ENCODE peak calls at places on chromosomes 5 and 9, in six cellular contexts. N, H, I, B, F and V are unnamed samples.
A peak's percentile ranks its signal among the peaks of the same experiment; 100 is the strongest.

GRCh38 chr5:65742565-65743231 is 20.7 kb downstream of the NLN start:
- DNase-seq in N (peak; percentile 91), H (peak; percentile 92), I (no peak), B (peak; percentile 60), F (peak; percentile 83), V (peak; percentile 44)

GRCh38 chr9:22206833-22207232 is 197.7 kb upstream of the CDKN2B start:
- DNase-seq in N (no peak), H (no peak), I (no peak), B (no peak), F (no peak), V (no peak)

GRCh38 chr5:68757813-68758212 is 336.0 kb upstream of the SLC30A5 start:
- DNase-seq in N (no peak), H (no peak), I (no peak), B (no peak), F (no peak), V (no peak)

GRCh38 chr5:107669543-107670027 is 1.2 kb downstream of the EFNA5 start:
- DNase-seq in N (peak; percentile 2), H (peak; percentile 36), I (no peak), B (peak; percentile 45), F (peak; percentile 47), V (peak; percentile 71)

GRCh38 chr9:88651682-88652633 is 117.0 kb downstream of the NXNL2 start:
- DNase-seq in N (peak; percentile 99), H (peak; percentile 99), I (no peak), B (peak; percentile 83), F (peak; percentile 98), V (no peak)

GRCh38 chr5:10520716-10521115 is 43.2 kb upstream of the ANKRD33B start:
- DNase-seq in N (peak; percentile 65), H (no peak), I (no peak), B (no peak), F (no peak), V (no peak)

GRCh38 chr5:59027145-59027907 is 444.5 kb downstream of the RAB3C start:
- DNase-seq in N (no peak), H (no peak), I (no peak), B (no peak), F (no peak), V (no peak)

GRCh38 chr5:137605377-137605776 is 106.3 kb upstream of the SPOCK1 start:
- DNase-seq in N (no peak), H (peak; percentile 48), I (no peak), B (no peak), F (no peak), V (peak; percentile 62)

GRCh38 chr9:79201641-79202040 is 370.1 kb upstream of the TLE4 start:
- DNase-seq in N (no peak), H (peak; percentile 69), I (no peak), B (no peak), F (peak; percentile 52), V (peak; percentile 39)

GRCh38 chr5:55993628-55994501 is 898 bp downstream of the IL6ST start:
- DNase-seq in N (no peak), H (peak; percentile 46), I (no peak), B (no peak), F (peak; percentile 45), V (no peak)

GRCh38 chr9:37406603-37407401 is 15.7 kb upstream of the GRHPR start:
- DNase-seq in N (no peak), H (no peak), I (no peak), B (no peak), F (no peak), V (no peak)

GRCh38 chr9:93947409-93948070 is 7.6 kb downstream of the BARX1 start:
- DNase-seq in N (no peak), H (no peak), I (no peak), B (no peak), F (no peak), V (peak; percentile 62)

GRCh38 chr5:98268162-98268860 is 505.2 kb upstream of the RGMB start:
- DNase-seq in N (no peak), H (no peak), I (no peak), B (no peak), F (no peak), V (no peak)

GRCh38 chr5:104048231-104048630 is 485.6 kb upstream of the NUDT12 start:
- DNase-seq in N (no peak), H (no peak), I (no peak), B (no peak), F (no peak), V (no peak)
- H3K4me2 ChIP-seq in N (no peak overlapping the region), H (no peak overlapping the region), I (no peak overlapping the region), B (no peak overlapping the region), F (no peak overlapping the region), V (no peak overlapping the region)

GRCh38 chr5:172007795-172008465 is 1.5 kb upstream of the FBXW11 start:
- DNase-seq in N (peak; percentile 64), H (peak; percentile 70), I (no peak), B (no peak), F (peak; percentile 82), V (no peak)
- H3K27ac ChIP-seq in N (no peak overlapping the region), H (peak overlapping the region; percentile 94), I (no peak overlapping the region), B (peak overlapping the region; percentile 98), F (peak overlapping the region; percentile 65), V (peak overlapping the region; percentile 88)

GRCh38 chr9:89928106-89928505 is 323.3 kb downstream of the GADD45G start:
- DNase-seq in N (no peak), H (no peak), I (no peak), B (no peak), F (no peak), V (no peak)

GRCh38 chr9:89926691-89927220 is 321.9 kb downstream of the GADD45G start:
- DNase-seq in N (no peak), H (no peak), I (no peak), B (no peak), F (no peak), V (no peak)

GRCh38 chr9:89929721-89930480 is 325.1 kb downstream of the GADD45G start:
- DNase-seq in N (peak; percentile 24), H (peak; percentile 74), I (no peak), B (no peak), F (peak; percentile 40), V (no peak)

GRCh38 chr9:89928521-89929275 is 323.9 kb downstream of the GADD45G start:
- DNase-seq in N (no peak), H (no peak), I (no peak), B (no peak), F (no peak), V (no peak)

GRCh38 chr9:89929315-89929714 is 324.5 kb downstream of the GADD45G start:
- DNase-seq in N (no peak), H (no peak), I (no peak), B (no peak), F (no peak), V (no peak)
- H3K4me2 ChIP-seq in N (no peak overlapping the region), H (no peak overlapping the region), I (no peak overlapping the region), B (no peak overlapping the region), F (no peak overlapping the region), V (no peak overlapping the region)

GRCh38 chr9:137129456-137130175 is 9.3 kb upstream of the GRIN1 start:
- DNase-seq in N (peak; percentile 91), H (peak; percentile 97), I (peak; percentile 83), B (peak; percentile 95), F (peak; percentile 94), V (peak; percentile 94)

GRCh38 chr9:137128158-137129088 is 10.5 kb upstream of the GRIN1 start:
- DNase-seq in N (no peak), H (no peak), I (no peak), B (no peak), F (no peak), V (no peak)

GRCh38 chr9:137129089-137129455 is 9.9 kb upstream of the GRIN1 start:
- DNase-seq in N (peak; percentile 25), H (peak; percentile 63), I (no peak), B (peak; percentile 51), F (peak; percentile 57), V (peak; percentile 57)

GRCh38 chr9:137126786-137127185 is 12.2 kb upstream of the GRIN1 start:
- DNase-seq in N (no peak), H (no peak), I (no peak), B (no peak), F (no peak), V (no peak)

GRCh38 chr9:137127301-137128157 is 11.4 kb upstream of the GRIN1 start:
- DNase-seq in N (no peak), H (peak; percentile 41), I (no peak), B (peak; percentile 57), F (no peak), V (no peak)
- H3K27ac ChIP-seq in N (no peak overlapping the region), H (no peak overlapping the region), I (no peak overlapping the region), B (peak overlapping the region; percentile 98), F (no peak overlapping the region), V (no peak overlapping the region)

GRCh38 chr5:132871885-132872284 is 1.6 kb upstream of the LEAP2 start:
- DNase-seq in N (no peak), H (no peak), I (no peak), B (no peak), F (no peak), V (no peak)
- H3K4me2 ChIP-seq in N (no peak overlapping the region), H (no peak overlapping the region), I (no peak overlapping the region), B (no peak overlapping the region), F (no peak overlapping the region), V (no peak overlapping the region)

GRCh38 chr9:112044183-112044582 is 130.9 kb downstream of the SUSD1 start:
- DNase-seq in N (peak; percentile 58), H (no peak), I (no peak), B (no peak), F (no peak), V (no peak)

GRCh38 chr9:112048924-112049785 is 125.9 kb downstream of the SUSD1 start:
- DNase-seq in N (peak; percentile 88), H (peak; percentile 85), I (no peak), B (no peak), F (no peak), V (no peak)

GRCh38 chr9:112047538-112048066 is 127.5 kb downstream of the SUSD1 start:
- DNase-seq in N (no peak), H (no peak), I (no peak), B (no peak), F (no peak), V (no peak)

GRCh38 chr9:112043423-112043822 is 131.7 kb downstream of the SUSD1 start:
- DNase-seq in N (peak; percentile 57), H (peak; percentile 32), I (no peak), B (no peak), F (peak; percentile 40), V (no peak)

GRCh38 chr9:112046181-112046580 is 128.9 kb downstream of the SUSD1 start:
- DNase-seq in N (peak; percentile 86), H (peak; percentile 86), I (no peak), B (peak; percentile 29), F (peak; percentile 69), V (no peak)
- H3K27ac ChIP-seq in N (peak overlapping the region; percentile 89), H (peak overlapping the region; percentile 42), I (no peak overlapping the region), B (peak overlapping the region; percentile 23), F (peak overlapping the region; percentile 90), V (no peak overlapping the region)

GRCh38 chr5:178699854-178700253 is 30.6 kb downstream of the ZNF354A start:
- DNase-seq in N (no peak), H (no peak), I (no peak), B (no peak), F (no peak), V (no peak)
- H3K4me2 ChIP-seq in N (no peak overlapping the region), H (no peak overlapping the region), I (no peak overlapping the region), B (no peak overlapping the region), F (no peak overlapping the region), V (no peak overlapping the region)